ENCODE peak calls at places on chromosome 9, in ten cellular contexts. Y is SK-N-MC; A is HEK293T; K is mesothelial cell of epicardium; S is activated CD4-positive, alpha-beta T cell treated with anti-CD3 and anti-CD28 coated beads for 48 hours; H is T-helper 9 cell; E is HTR-8/SVneo; C is stimulated activated CD4-positive, alpha-beta T cell treated with anti-CD3 and anti-CD28 coated beads, Interleukin-1b, Interleukin-23, amount 100 ng/mL, for 24 hours; D is skeletal muscle cell; I is lung microvascular endothelial cell. R is an unnamed sample.
A peak's percentile ranks its signal among the peaks of the same experiment; 100 is the strongest.

GRCh38 chr9:134365791-134366222 is 39.6 kb downstream of the RXRA start:
- DNase-seq in K (no peak), E (no peak), A (no peak), D (no peak), Y (no peak), C (no peak), S (no peak), I (no peak), H (no peak), R (no peak)

GRCh38 chr9:15834541-15834940 is 281.7 kb downstream of the CCDC171 start:
- DNase-seq in I (peak; percentile 1), A (no peak), Y (peak; percentile 90), E (no peak), C (no peak), D (peak; percentile 24), K (no peak), H (no peak), S (no peak), R (no peak)

GRCh38 chr9:126218726-126219125 is 107.9 kb upstream of the MVB12B start:
- DNase-seq in I (no peak), Y (no peak), C (no peak), A (no peak), K (no peak), E (no peak), D (no peak), S (no peak), H (no peak), R (no peak)

GRCh38 chr9:114098021-114098659 is 952 bp downstream of the KIF12 start:
- DNase-seq in I (peak; percentile 17), C (peak; percentile 10), Y (no peak), E (no peak), D (no peak), S (peak; percentile 44), K (no peak), A (peak; percentile 81), H (no peak), R (peak; percentile 23)

GRCh38 chr9:68999393-69000105 is 14.4 kb downstream of the PRKACG start:
- DNase-seq in H (peak; percentile 32), E (peak; percentile 38), A (peak; percentile 74), Y (no peak), S (peak; percentile 73), I (peak; percentile 72), C (peak; percentile 40), D (peak; percentile 28), K (no peak), R (peak; percentile 61)

GRCh38 chr9:110142868-110143866 is 64.8 kb downstream of the C9orf152 start:
- DNase-seq in A (no peak), H (no peak), Y (no peak), D (no peak), C (no peak), E (no peak), K (no peak), S (peak; percentile 20), I (peak; percentile 42), R (no peak)

GRCh38 chr9:130938652-130939404 is at the start of gene FIBCD1:
- DNase-seq in S (peak; percentile 39), D (no peak), A (peak; percentile 63), E (peak; percentile 45), K (no peak), I (peak; percentile 23), Y (no peak), H (no peak), C (no peak), R (peak; percentile 29)

GRCh38 chr9:116055536-116055935 is 98.1 kb upstream of the PAPPA start:
- DNase-seq in K (no peak), A (no peak), H (no peak), D (no peak), I (no peak), Y (no peak), S (no peak), E (no peak), C (no peak), R (no peak)

GRCh38 chr9:106796771-106797170 is 66.2 kb upstream of the ZNF462 start:
- DNase-seq in Y (no peak), A (no peak), H (no peak), C (no peak), E (no peak), K (no peak), D (no peak), S (no peak), I (no peak), R (no peak)

GRCh38 chr9:2970864-2971263 is 127.0 kb upstream of the PUM3 start:
- DNase-seq in K (no peak), S (no peak), C (no peak), Y (no peak), E (no peak), H (no peak), D (no peak), A (no peak), I (no peak), R (no peak)

GRCh38 chr9:99549441-99549840 is 272.2 kb upstream of the NR4A3 start:
- DNase-seq in K (no peak), D (no peak), E (no peak), Y (no peak), C (no peak), H (no peak), S (no peak), I (no peak), A (no peak), R (no peak)

GRCh38 chr9:110106698-110107097 is 101.3 kb downstream of the C9orf152 start:
- DNase-seq in Y (no peak), H (no peak), E (no peak), A (no peak), D (no peak), C (no peak), S (no peak), I (no peak), K (no peak), R (no peak)

GRCh38 chr9:3285365-3286161 is 240.2 kb downstream of the RFX3 start:
- DNase-seq in E (peak; percentile 37), D (no peak), A (no peak), Y (peak; percentile 93), S (no peak), I (no peak), K (no peak), H (no peak), C (no peak), R (no peak)

GRCh38 chr9:26746357-26747072 is 146.1 kb downstream of the CAAP1 start:
- DNase-seq in C (no peak), I (peak; percentile 3), E (no peak), S (no peak), D (no peak), A (no peak), Y (no peak), H (no peak), K (no peak), R (peak; percentile 41)

GRCh38 chr9:30718483-30718882 is 1666.0 kb upstream of the ACO1 start:
- DNase-seq in S (no peak), H (no peak), A (no peak), D (no peak), Y (no peak), K (no peak), E (no peak), I (no peak), C (no peak), R (no peak)

GRCh38 chr9:131582466-131583341 is 37.4 kb downstream of the PRRT1B start:
- DNase-seq in A (no peak), H (no peak), Y (no peak), I (no peak), C (no peak), K (no peak), E (no peak), D (no peak), S (no peak), R (no peak)

GRCh38 chr9:85742630-85742928 is 825 bp upstream of the AGTPBP1 start:
- DNase-seq in C (no peak), E (no peak), H (no peak), A (no peak), K (no peak), Y (peak; percentile 26), I (peak; percentile 17), D (peak; percentile 64), S (no peak), R (no peak)

GRCh38 chr9:83744206-83744605 is 36.4 kb upstream of the UBQLN1 start:
- DNase-seq in K (no peak), E (no peak), S (no peak), C (no peak), I (no peak), H (no peak), A (no peak), Y (no peak), D (no peak), R (no peak)

GRCh38 chr9:34701769-34702736 is 7.9 kb downstream of the CCL21 start:
- DNase-seq in K (peak; percentile 77), E (peak; percentile 72), D (peak; percentile 51), Y (peak; percentile 51), H (peak; percentile 77), C (peak; percentile 79), I (peak; percentile 93), A (peak; percentile 88), S (peak; percentile 89), R (peak; percentile 48)

GRCh38 chr9:5611321-5612186 is 17.4 kb upstream of the RIC1 start:
- DNase-seq in E (no peak), S (no peak), C (no peak), D (no peak), H (no peak), I (no peak), Y (no peak), K (no peak), A (no peak), R (no peak)

GRCh38 chr9:95297316-95297715 is 20.2 kb downstream of the FANCC start:
- DNase-seq in S (no peak), D (no peak), H (no peak), Y (no peak), C (no peak), E (no peak), A (no peak), K (no peak), I (no peak), R (no peak)